ENCODE peak calls at places on chromosome 10, in four cellular contexts. B is spleen, M is adrenal gland, F is uterus. L is an unnamed sample.

GRCh38 chr10:89869757-89870156 is 168.4 kb downstream of the KIF20B start:
- DNase-seq in B (no peak), M (no peak), F (no peak), L (no peak)

GRCh38 chr10:24920907-24921881 is 31.2 kb downstream of the PRTFDC1 start:
- DNase-seq in B (no peak), M (peak; percentile 91), F (peak; percentile 55), L (peak; percentile 16)

GRCh38 chr10:14403359-14403758 is 72.6 kb upstream of the FRMD4A start:
- DNase-seq in B (no peak), M (no peak), F (no peak), L (no peak)

GRCh38 chr10:130301026-130301892 is 165.1 kb downstream of the GLRX3 start:
- DNase-seq in B (peak; percentile 94), M (peak; percentile 86), F (no peak), L (peak; percentile 62)

GRCh38 chr10:132138596-132138995 is 48.2 kb upstream of the DPYSL4 start:
- DNase-seq in B (peak; percentile 62), M (no peak), F (no peak), L (no peak)

GRCh38 chr10:82742901-82743300 is 867.9 kb downstream of the NRG3 start:
- DNase-seq in B (no peak), M (no peak), F (no peak), L (no peak)

GRCh38 chr10:9547921-9548904 is 1469.5 kb upstream of the CELF2 start:
- DNase-seq in B (no peak), M (no peak), F (no peak), L (no peak)

GRCh38 chr10:43265799-43266721 is 805 bp downstream of the RASGEF1A start:
- DNase-seq in B (peak; percentile 77), M (peak; percentile 33), F (no peak), L (no peak)

GRCh38 chr10:133257489-133258065 is 19.1 kb downstream of the ADAM8 start:
- DNase-seq in B (peak; percentile 92), M (peak; percentile 73), F (peak; percentile 48), L (peak; percentile 35)

GRCh38 chr10:47348138-47348651 is at the start of gene RBP3:
- DNase-seq in B (peak; percentile 37), M (no peak), F (no peak), L (no peak)

GRCh38 chr10:124414077-124414476 is 4.6 kb downstream of the OAT start:
- DNase-seq in B (no peak), M (no peak), F (no peak), L (no peak)

GRCh38 chr10:53006663-53007610 is 234.4 kb upstream of the MBL2 start:
- DNase-seq in B (no peak), M (no peak), F (no peak), L (no peak)

GRCh38 chr10:18960466-18961079 is 88.0 kb upstream of the MALRD1 start:
- DNase-seq in B (no peak), M (no peak), F (no peak), L (no peak)

GRCh38 chr10:93757766-93758509 is at the start of gene LGI1:
- DNase-seq in B (no peak), M (no peak), F (no peak), L (no peak)

GRCh38 chr10:3666525-3667302 is 118.3 kb downstream of the KLF6 start:
- DNase-seq in B (peak; percentile 90), M (no peak), F (no peak), L (no peak)

GRCh38 chr10:44961931-44962750 is 2.5 kb downstream of the RASSF4 start:
- DNase-seq in B (peak; percentile 68), M (no peak), F (no peak), L (no peak)

GRCh38 chr10:124557167-124557566 is 95.5 kb downstream of the LHPP start:
- DNase-seq in B (peak; percentile 41), M (no peak), F (no peak), L (no peak)

GRCh38 chr10:50917486-50917885 is 32.1 kb upstream of the A1CF start:
- DNase-seq in B (no peak), M (no peak), F (no peak), L (no peak)

GRCh38 chr10:48789861-48790739 is 105.4 kb downstream of the WDFY4 start:
- DNase-seq in B (no peak), M (no peak), F (no peak), L (no peak)

GRCh38 chr10:31090894-31091607 is 59.4 kb upstream of the ZNF438 start:
- DNase-seq in B (no peak), M (no peak), F (no peak), L (no peak)

GRCh38 chr10:24180891-24181290 is 28.0 kb upstream of the KIAA1217 start:
- DNase-seq in B (no peak), M (no peak), F (no peak), L (no peak)

GRCh38 chr10:123011987-123012386 is 3.2 kb downstream of the ACADSB start:
- DNase-seq in B (no peak), M (no peak), F (no peak), L (no peak)

GRCh38 chr10:68601490-68602265 is 41.5 kb downstream of the TET1 start:
- DNase-seq in B (no peak), M (no peak), F (no peak), L (no peak)

GRCh38 chr10:69479737-69480412 is 28.6 kb downstream of the TSPAN15 start:
- DNase-seq in B (no peak), M (no peak), F (no peak), L (peak; percentile 45)

GRCh38 chr10:11150255-11150731 is 132.6 kb downstream of the CELF2 start:
- DNase-seq in B (no peak), M (no peak), F (no peak), L (no peak)

GRCh38 chr10:96172666-96173065 is 42.6 kb downstream of the ZNF518A start:
- DNase-seq in B (no peak), M (no peak), F (no peak), L (no peak)

GRCh38 chr10:48670978-48671913 is 13.4 kb upstream of the WDFY4 start:
- DNase-seq in B (peak; percentile 96), M (no peak), F (no peak), L (no peak)

GRCh38 chr10:22977751-22978150 is 49.9 kb downstream of the ARMC3 start:
- DNase-seq in B (no peak), M (no peak), F (no peak), L (no peak)

GRCh38 chr10:5450605-5451384 is 38.4 kb downstream of the NET1 start:
- DNase-seq in B (no peak), M (no peak), F (no peak), L (no peak)

GRCh38 chr10:79034271-79034876 is 34.4 kb upstream of the ZMIZ1 start:
- DNase-seq in B (no peak), M (no peak), F (peak; percentile 5), L (no peak)

GRCh38 chr10:82628373-82628772 is 753.4 kb downstream of the NRG3 start:
- DNase-seq in B (no peak), M (no peak), F (no peak), L (no peak)

GRCh38 chr10:113087082-113088029 is 137.3 kb downstream of the TCF7L2 start:
- DNase-seq in B (no peak), M (peak; percentile 74), F (peak; percentile 71), L (peak; percentile 30)

GRCh38 chr10:82866424-82867020 is 991.5 kb downstream of the NRG3 start:
- DNase-seq in B (no peak), M (no peak), F (no peak), L (no peak)

GRCh38 chr10:119340893-119341235 is 133.5 kb downstream of the GRK5 start:
- DNase-seq in B (peak; percentile 46), M (no peak), F (no peak), L (no peak)
- TF ChIP-seq POLR2A in B (no peak), M (no peak), F (no peak), L (no peak)

GRCh38 chr10:88319960-88320517 is 263.1 kb downstream of the RNLS start:
- DNase-seq in B (no peak), M (no peak), F (no peak), L (no peak)
- H3K9me3 ChIP-seq in B (peaks cover 22% of the 10 kb centered on the region), M (no peaks in the 10 kb centered on the region), F (peaks cover 12% of the 10 kb centered on the region), L (no peaks in the 10 kb centered on the region)

GRCh38 chr10:76649723-76650127 is 987.9 kb downstream of the KCNMA1 start:
- DNase-seq in B (no peak), M (no peak), F (peak; percentile 35), L (no peak)
- H3K4me3 ChIP-seq in B (no peak overlapping the region), M (no peak overlapping the region), F (no peak overlapping the region), L (no peak overlapping the region)

DNA sequence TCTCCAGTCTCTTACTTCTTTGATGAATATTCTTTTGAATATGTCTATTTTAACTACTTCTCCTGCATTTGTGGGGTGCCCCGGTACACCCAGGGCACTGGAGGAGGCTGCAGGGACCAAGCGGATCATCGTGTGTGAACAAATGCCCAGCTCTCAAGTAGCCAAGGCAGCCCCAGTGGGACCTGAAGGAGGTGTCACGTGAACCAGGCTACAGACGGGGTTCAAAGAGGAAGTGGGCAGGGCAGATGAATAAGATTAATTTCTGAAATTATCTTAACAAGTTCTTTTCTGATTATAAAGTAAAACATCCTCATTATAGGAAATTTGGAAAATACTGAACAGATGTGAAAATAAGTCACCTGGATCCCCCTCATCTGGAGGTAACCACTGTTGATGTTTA is 78.4 kb upstream of the DUSP5 start:
- DNase-seq in B (no peak), M (no peak), F (no peak), L (no peak)
- TF ChIP-seq POLR2A in B (no peak), M (no peak), F (no peak), L (no peak)

DNA sequence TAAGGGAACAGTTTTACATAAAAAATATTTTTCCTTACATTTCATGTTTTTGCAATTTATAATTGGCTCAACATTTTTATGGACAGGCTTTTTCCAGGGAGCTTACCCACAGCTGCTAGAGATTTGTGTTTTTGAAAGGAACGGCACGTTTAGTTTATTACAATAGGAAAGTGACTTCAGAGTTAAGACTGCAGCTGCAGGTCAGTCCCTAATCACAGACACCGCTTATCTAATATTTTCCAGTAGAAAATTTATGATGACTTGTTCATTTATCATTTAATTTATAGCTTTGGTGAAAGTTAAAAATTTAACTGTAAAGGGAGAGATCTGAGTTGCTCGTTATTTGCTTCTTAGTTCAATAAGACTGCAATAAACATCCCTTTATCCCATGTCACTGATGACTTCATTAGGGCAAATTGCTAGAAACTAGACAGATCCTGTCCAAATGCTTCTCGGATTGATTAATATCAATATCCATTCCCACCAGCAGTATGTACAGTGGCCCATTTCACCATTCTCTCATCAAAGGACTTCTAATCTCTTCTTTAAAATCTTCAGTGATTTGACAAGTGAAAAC is 97.0 kb upstream of the ODAD2 start:
- DNase-seq in B (no peak), M (no peak), F (no peak), L (no peak)
- H3K9me3 ChIP-seq in B (no peaks in the 10 kb centered on the region), M (no peaks in the 10 kb centered on the region), F (no peaks in the 10 kb centered on the region), L (no peaks in the 10 kb centered on the region)

L was measured in gastrocnemius medialis.